ENCODE peak calls at places on chromosome 11, in nine cellular contexts. H, X, B, G, Z, W, A, S and U are unnamed samples. For H3K27me3 and H3K36me3, the result is how much of the 10 kb centered on the place peaks cover.

GRCh38 chr11:99176430-99176829 is 155.7 kb downstream of the CNTN5 start:
- DNase-seq in H (no peak), X (no peak), B (no peak), G (no peak), Z (no peak), W (no peak), A (no peak), S (no peak), U (no peak)

GRCh38 chr11:1618231-1618630 is 3.7 kb downstream of the KRTAP5-4 start:
- DNase-seq in H (no peak), X (no peak), B (no peak), G (no peak), Z (no peak), W (no peak), A (no peak), S (no peak), U (no peak)

GRCh38 chr11:120918257-120918656 is 105.6 kb upstream of the TBCEL start:
- DNase-seq in H (no peak), X (no peak), B (no peak), G (no peak), Z (no peak), W (no peak), A (no peak), S (no peak), U (no peak)

GRCh38 chr11:79708319-79708928 is 267.6 kb upstream of the TENM4 start:
- DNase-seq in H (no peak), X (peak), B (peak), G (peak), Z (no peak), W (no peak), A (no peak), S (no peak), U (peak)

GRCh38 chr11:57269580-57270021 is 32.6 kb upstream of the APLNR start:
- DNase-seq in H (no peak), X (no peak), B (no peak), G (no peak), Z (no peak), W (no peak), A (no peak), S (no peak), U (no peak)

GRCh38 chr11:84645988-84646689 is 981.0 kb downstream of the DLG2 start:
- DNase-seq in H (no peak), X (peak), B (peak), G (no peak), Z (no peak), W (no peak), A (no peak), S (no peak), U (no peak)

GRCh38 chr11:112778091-112778889 is 182.9 kb upstream of the NCAM1 start:
- DNase-seq in H (no peak), X (no peak), B (no peak), G (no peak), Z (no peak), W (no peak), A (no peak), S (no peak), U (peak)

GRCh38 chr11:128505449-128506058 is 81.8 kb downstream of the ETS1 start:
- DNase-seq in H (no peak), X (no peak), B (no peak), G (no peak), Z (no peak), W (no peak), A (no peak), S (no peak), U (no peak)

GRCh38 chr11:32366671-32367070 is 68.7 kb downstream of the WT1 start:
- DNase-seq in H (no peak), X (no peak), B (no peak), G (no peak), Z (no peak), W (no peak), A (no peak), S (no peak), U (no peak)

GRCh38 chr11:6251990-6252473 is 7.6 kb upstream of the CCKBR start:
- DNase-seq in H (no peak), X (no peak), B (peak), G (no peak), Z (no peak), W (no peak), A (no peak), S (no peak), U (peak)

GRCh38 chr11:3087821-3088800 is 30.9 kb upstream of the CARS1 start:
- DNase-seq in H (no peak), X (no peak), B (no peak), G (no peak), Z (no peak), W (no peak), A (no peak), S (no peak), U (no peak)

GRCh38 chr11:86150826-86151187 is 81.9 kb upstream of the PICALM start:
- DNase-seq in H (no peak), X (no peak), B (no peak), G (no peak), Z (no peak), W (no peak), A (no peak), S (no peak), U (no peak)

GRCh38 chr11:105000797-105001196 is 22.2 kb downstream of the CASP5 start:
- DNase-seq in H (no peak), X (no peak), B (peak), G (peak), Z (peak), W (no peak), A (peak), S (no peak), U (peak)

GRCh38 chr11:19508166-19508565 is 204.5 kb upstream of the NAV2 start:
- DNase-seq in H (no peak), X (peak), B (peak), G (no peak), Z (no peak), W (peak), A (no peak), S (no peak), U (no peak)

GRCh38 chr11:102522332-102523207 is 8.0 kb downstream of the MMP7 start:
- DNase-seq in H (no peak), X (no peak), B (no peak), G (no peak), Z (no peak), W (no peak), A (no peak), S (peak), U (no peak)

GRCh38 chr11:1876361-1877063 is 15.2 kb downstream of the PRR33 start:
- DNase-seq in H (peak), X (peak), B (peak), G (peak), Z (peak), W (no peak), A (no peak), S (no peak), U (peak)

DNA sequence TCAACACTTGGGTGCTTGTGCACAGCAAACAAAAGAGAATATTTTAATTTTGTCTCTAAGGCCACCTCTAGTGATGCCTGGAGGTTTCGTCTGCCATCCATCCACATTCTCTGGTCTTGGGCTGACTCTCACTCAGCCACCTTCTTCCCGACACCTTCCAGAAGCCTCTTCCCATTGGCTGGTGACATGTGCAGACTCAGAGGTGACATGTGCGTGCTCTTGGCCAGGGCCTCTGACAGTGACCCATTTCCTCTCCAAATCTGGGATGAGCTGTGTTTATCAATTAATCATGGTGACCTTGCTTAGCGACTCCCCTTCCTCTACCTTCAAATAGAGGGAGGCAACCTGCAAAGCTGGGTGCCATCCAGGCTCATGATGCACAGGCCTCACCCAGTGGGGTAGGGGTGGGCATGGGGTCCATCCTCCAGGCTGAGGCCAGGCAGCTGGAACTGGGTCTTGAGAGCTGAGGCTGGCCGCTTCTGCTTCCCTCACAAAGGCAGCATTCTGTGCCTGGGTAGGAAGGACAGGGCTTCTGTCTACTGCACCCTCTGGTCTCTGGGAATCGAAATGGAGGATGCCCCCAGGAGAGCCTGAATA is 91.8 kb downstream of the DHCR7 start:
- DNase-seq in H (no peak), X (no peak), B (no peak), G (no peak), Z (no peak), W (no peak), A (no peak), S (no peak), U (no peak)
- H3K27me3 ChIP-seq in H (under half), X (under half), B (under half), G (under half), Z (under half), W (under half), A (under half), S (under half), U (under half)

DNA sequence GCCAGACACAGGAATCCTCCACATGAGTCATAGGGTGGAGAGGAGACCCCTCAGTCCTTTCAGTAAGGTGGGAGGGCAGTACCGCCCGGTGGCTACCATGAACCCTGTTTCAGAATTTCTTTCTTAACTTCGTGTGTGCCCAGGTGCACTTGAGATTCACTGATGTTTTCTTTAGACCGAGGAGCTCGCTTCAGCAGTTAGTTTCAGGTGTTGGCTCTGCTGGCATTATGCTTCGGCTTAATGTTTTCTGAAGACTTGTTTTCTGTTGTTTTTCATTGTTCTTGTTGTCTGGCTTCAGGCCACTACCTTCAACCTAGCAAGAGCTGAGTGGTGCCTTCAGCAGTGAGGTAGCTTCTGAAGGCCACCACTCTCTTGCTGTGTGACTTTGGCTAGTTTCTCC is 71.5 kb downstream of the BMAL1 start:
- DNase-seq in H (no peak), X (no peak), B (no peak), G (no peak), Z (no peak), W (no peak), A (no peak), S (no peak), U (no peak)
- H3K36me3 ChIP-seq in H (under half), X (under half), B (under half), G (under half), Z (under half), W (under half), A (under half), S (under half), U (under half)

DNA sequence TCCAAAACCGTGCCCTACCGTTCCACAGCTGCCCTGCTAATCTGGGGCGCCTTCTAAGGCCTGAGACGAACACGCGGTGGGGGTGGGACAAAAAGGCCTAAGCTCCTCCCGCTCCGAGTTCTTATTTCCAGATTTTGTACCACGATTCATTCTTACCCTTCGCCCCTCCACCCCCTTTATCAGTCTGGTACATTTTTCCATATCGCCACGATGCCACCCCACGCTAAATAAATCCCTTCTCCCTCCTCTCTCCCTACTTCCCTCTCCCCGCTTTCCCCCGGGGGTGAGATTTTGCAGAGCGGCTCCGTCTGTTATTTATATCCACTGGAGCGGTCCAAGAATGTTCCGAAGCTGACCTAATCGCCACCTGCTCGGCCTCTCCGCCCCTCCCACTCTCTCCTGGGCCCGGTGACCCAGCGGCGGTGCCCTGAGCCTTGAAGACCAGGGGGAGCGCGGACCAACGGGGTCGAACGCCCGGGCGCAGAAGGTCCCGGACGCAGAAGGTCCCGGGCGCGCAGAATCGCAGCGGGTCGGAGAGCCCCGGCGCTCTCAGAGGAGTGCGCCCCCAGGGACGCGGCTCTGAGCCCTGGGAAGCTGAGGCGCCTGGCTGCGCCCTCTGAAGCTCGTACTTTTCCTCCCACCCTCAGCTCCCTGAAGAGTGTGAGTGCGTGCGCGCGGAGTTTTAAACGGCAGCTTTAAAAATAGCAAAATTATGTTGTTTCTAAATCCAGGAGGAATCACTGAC is 875 bp upstream of the PACSIN3 start:
- DNase-seq in H (peak), X (peak), B (peak), G (peak), Z (peak), W (peak), A (peak), S (no peak), U (peak)
- TF ChIP-seq CTCF in H (no peak), X (no peak), B (no peak), G (peak), Z (no peak), W (no peak), A (no peak), S (peak), U (no peak)

GRCh38 chr11:72639475-72640375 is 34.5 kb downstream of the PDE2A start:
- DNase-seq in H (no peak), X (no peak), B (no peak), G (no peak), Z (no peak), W (no peak), A (no peak), S (no peak), U (no peak)
- H3K27me3 ChIP-seq in H (under half), X (under half), B (under half), G (under half), Z (under half), W (half or more), A (under half), S (under half), U (under half)

GRCh38 chr11:131583823-131584222 is 213.4 kb downstream of the NTM start:
- DNase-seq in H (no peak), X (no peak), B (no peak), G (no peak), Z (no peak), W (no peak), A (no peak), S (no peak), U (no peak)
- H3K36me3 ChIP-seq in H (under half), X (under half), B (under half), G (under half), Z (under half), W (under half), A (under half), S (under half), U (under half)

GRCh38 chr11:118067006-118067405 is 9.9 kb upstream of the TMPRSS4 start:
- DNase-seq in H (no peak), X (no peak), B (no peak), G (no peak), Z (no peak), W (no peak), A (no peak), S (no peak), U (no peak)

GRCh38 chr11:118071416-118072030 is 5.4 kb upstream of the TMPRSS4 start:
- DNase-seq in H (no peak), X (no peak), B (no peak), G (peak), Z (no peak), W (no peak), A (no peak), S (no peak), U (no peak)

GRCh38 chr11:118065375-118065774 is 11.5 kb upstream of the TMPRSS4 start:
- DNase-seq in H (no peak), X (no peak), B (no peak), G (no peak), Z (no peak), W (no peak), A (no peak), S (no peak), U (no peak)

GRCh38 chr11:118068945-118069612 is 7.8 kb upstream of the TMPRSS4 start:
- DNase-seq in H (no peak), X (no peak), B (no peak), G (no peak), Z (no peak), W (no peak), A (no peak), S (no peak), U (no peak)

DNA sequence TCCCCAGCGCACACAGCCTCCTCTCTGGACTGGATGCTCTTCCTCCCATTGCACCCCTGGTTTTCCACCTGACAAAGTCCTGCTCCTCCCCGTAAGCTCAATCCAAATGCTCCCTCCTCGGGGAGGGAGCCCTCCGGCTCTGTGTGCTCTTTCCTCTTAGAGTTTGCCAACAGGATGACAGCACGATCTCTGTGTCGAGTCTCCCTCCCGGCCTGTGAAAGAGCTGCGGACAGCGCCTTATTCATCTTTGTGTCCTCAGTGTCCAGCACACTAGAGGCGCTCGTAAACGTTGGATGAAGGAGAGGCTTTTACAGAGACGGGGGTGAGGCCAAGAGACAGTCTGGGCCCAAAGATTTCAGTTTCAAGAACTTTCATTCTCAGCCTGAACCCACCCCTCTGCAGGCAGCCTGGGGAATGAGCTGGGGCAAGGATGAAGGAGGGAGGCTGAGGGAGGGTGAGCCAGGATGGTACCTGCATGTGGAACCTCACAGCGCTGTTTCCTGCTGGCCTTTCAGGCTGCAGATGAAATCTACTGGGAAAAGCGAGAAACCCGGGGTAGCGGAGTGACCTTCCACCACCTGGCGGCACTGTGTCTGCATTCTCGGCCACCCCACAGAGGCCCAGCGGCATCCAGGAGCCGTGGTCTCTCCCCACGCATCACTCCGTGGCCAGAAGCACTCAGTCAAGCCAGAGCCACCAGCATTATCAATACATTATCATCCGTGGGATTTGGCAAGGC is 8.5 kb upstream of the TMPRSS4 start:
- DNase-seq in H (no peak), X (no peak), B (no peak), G (peak), Z (no peak), W (no peak), A (no peak), S (no peak), U (no peak)
- TF ChIP-seq CTCF in H (no peak), X (no peak), B (no peak), G (peak), Z (no peak), W (no peak), A (no peak), S (no peak), U (no peak)